ENCODE peak calls at places on chromosomes 13 and 19, in five cellular contexts. M, C, P, N and G are unnamed samples. For H3K4me1, the result is how much of the 10 kb centered on the place peaks cover.

GRCh38 chr19:18496167-18496979 is 25.5 kb downstream of the ELL start:
- DNase-seq in M (no peak), C (no peak), P (no peak), N (no peak), G (peak)

GRCh38 chr13:110245421-110245899 is 61.5 kb downstream of the COL4A1 start:
- DNase-seq in M (no peak), C (no peak), P (no peak), N (no peak), G (no peak)

GRCh38 chr13:41231786-41232185 is 31.6 kb downstream of the MTRF1 start:
- DNase-seq in M (no peak), C (no peak), P (no peak), N (no peak), G (no peak)

GRCh38 chr13:21898990-21899389 is 228.1 kb downstream of the FGF9 start:
- DNase-seq in M (peak), C (no peak), P (no peak), N (no peak), G (no peak)

GRCh38 chr13:112133489-112134149 is 66.7 kb downstream of the SOX1 start:
- DNase-seq in M (no peak), C (no peak), P (no peak), N (no peak), G (no peak)

GRCh38 chr13:67075239-67075638 is 154.9 kb downstream of the PCDH9 start:
- DNase-seq in M (no peak), C (no peak), P (no peak), N (no peak), G (no peak)

GRCh38 chr19:22446605-22447004 is 24.5 kb upstream of the ZNF98 start:
- DNase-seq in M (no peak), C (no peak), P (no peak), N (no peak), G (no peak)

GRCh38 chr19:18253716-18254115 is 20.5 kb downstream of the IQCN start:
- DNase-seq in M (no peak), C (no peak), P (no peak), N (no peak), G (peak)

GRCh38 chr19:6350688-6351087 is 10.6 kb upstream of the CLPP start:
- DNase-seq in M (no peak), C (no peak), P (no peak), N (no peak), G (no peak)

GRCh38 chr19:13576726-13577125 is 70.4 kb upstream of the CACNA1A start:
- DNase-seq in M (no peak), C (no peak), P (no peak), N (no peak), G (no peak)

GRCh38 chr19:38739440-38740251 is 4.6 kb downstream of the CAPN12 start:
- DNase-seq in M (no peak), C (no peak), P (no peak), N (no peak), G (no peak)

GRCh38 chr19:28400953-28401671 is 811.8 kb downstream of the UQCRFS1 start:
- DNase-seq in M (no peak), C (no peak), P (no peak), N (no peak), G (no peak)

GRCh38 chr19:39132344-39132969 is 6.9 kb downstream of the PAK4 start:
- DNase-seq in M (no peak), C (no peak), P (no peak), N (no peak), G (no peak)

GRCh38 chr19:47075179-47075811 is 26.9 kb upstream of the TMEM160 start:
- DNase-seq in M (no peak), C (no peak), P (no peak), N (no peak), G (no peak)

GRCh38 chr19:53537523-53538377 is at the start of gene ZNF331:
- DNase-seq in M (peak), C (peak), P (peak), N (peak), G (peak)

GRCh38 chr19:45439569-45440258 is 16.0 kb upstream of the ERCC1 start:
- DNase-seq in M (peak), C (peak), P (peak), N (peak), G (no peak)

GRCh38 chr19:5054551-5055456 is 85.9 kb downstream of the KDM4B start:
- DNase-seq in M (no peak), C (no peak), P (no peak), N (no peak), G (no peak)

GRCh38 chr13:44786724-44787123 is 202.5 kb downstream of the NUFIP1 start:
- DNase-seq in M (no peak), C (no peak), P (no peak), N (no peak), G (peak)

GRCh38 chr13:40793339-40793738 is 3.9 kb downstream of the SLC25A15 start:
- DNase-seq in M (no peak), C (no peak), P (no peak), N (no peak), G (no peak)

GRCh38 chr19:46732966-46733692 is 12.7 kb upstream of the FKRP start:
- DNase-seq in M (no peak), C (no peak), P (no peak), N (peak), G (no peak)

GRCh38 chr13:105643966-105644365 is 891.5 kb downstream of the EFNB2 start:
- DNase-seq in M (no peak), C (no peak), P (no peak), N (no peak), G (no peak)

GRCh38 chr13:39496487-39496998 is 106.5 kb downstream of the LHFPL6 start:
- DNase-seq in M (no peak), C (no peak), P (no peak), N (no peak), G (no peak)

GRCh38 chr13:111429064-111429558 is 108.7 kb downstream of the TEX29 start:
- DNase-seq in M (peak), C (no peak), P (no peak), N (peak), G (no peak)

GRCh38 chr19:15871570-15871969 is 26.3 kb downstream of the CYP4F2 start:
- DNase-seq in M (no peak), C (no peak), P (no peak), N (no peak), G (no peak)

GRCh38 chr19:32252333-32252669 is 93.1 kb upstream of the ZNF507 start:
- DNase-seq in M (no peak), C (no peak), P (no peak), N (no peak), G (no peak)

GRCh38 chr19:18262917-18263316 is 11.3 kb downstream of the IQCN start:
- DNase-seq in M (no peak), C (no peak), P (no peak), N (no peak), G (no peak)

GRCh38 chr13:107680115-107680514 is 535.2 kb downstream of the LIG4 start:
- DNase-seq in M (no peak), C (no peak), P (no peak), N (no peak), G (no peak)

GRCh38 chr19:16655727-16656126 is 4.2 kb downstream of the SMIM7 start:
- DNase-seq in M (no peak), C (no peak), P (no peak), N (no peak), G (no peak)

GRCh38 chr13:114148521-114148855 is 16.1 kb upstream of the RASA3 start:
- DNase-seq in M (no peak), C (no peak), P (no peak), N (no peak), G (no peak)

GRCh38 chr13:111658150-111659100 is 338.0 kb downstream of the TEX29 start:
- DNase-seq in M (peak), C (no peak), P (no peak), N (no peak), G (no peak)

GRCh38 chr13:22403144-22403543 is 732.3 kb downstream of the FGF9 start:
- DNase-seq in M (no peak), C (no peak), P (no peak), N (no peak), G (no peak)

GRCh38 chr13:112144616-112145220 is 77.8 kb downstream of the SOX1 start:
- DNase-seq in M (no peak), C (no peak), P (no peak), N (no peak), G (no peak)

GRCh38 chr13:39688699-39689405 is 33.4 kb downstream of the COG6 start:
- DNase-seq in M (no peak), C (no peak), P (no peak), N (no peak), G (no peak)

GRCh38 chr19:17052439-17052838 is 22.8 kb downstream of the HAUS8 start:
- DNase-seq in M (peak), C (no peak), P (no peak), N (no peak), G (no peak)

GRCh38 chr19:29665826-29666633 is 769 bp downstream of the PLEKHF1 start:
- DNase-seq in M (peak), C (peak), P (peak), N (no peak), G (no peak)
- H3K4me1 ChIP-seq in M (under half), C (half or more), P (half or more), N (under half), G (under half)

DNA sequence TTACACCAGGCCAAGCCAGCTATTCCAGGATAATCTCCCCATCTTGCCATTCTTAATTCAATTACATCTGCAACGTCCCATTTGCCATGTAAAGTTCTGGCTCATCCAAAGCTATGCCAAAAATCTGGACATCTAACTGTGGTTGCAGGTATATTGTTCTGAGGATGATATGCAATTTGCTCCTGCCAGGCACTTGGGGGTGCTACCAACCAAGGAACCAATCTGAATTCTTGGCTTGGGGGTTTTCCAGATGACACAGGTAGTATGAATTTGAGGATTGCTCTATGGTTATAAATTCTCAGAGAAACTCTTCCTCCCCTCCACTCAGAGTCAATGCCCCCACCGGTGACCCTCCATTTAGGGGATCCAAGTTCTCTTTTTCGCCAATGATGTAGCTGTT is 33.0 kb downstream of the CRYL1 start:
- DNase-seq in M (peak), C (no peak), P (no peak), N (peak), G (peak)
- H3K27ac ChIP-seq in M (no peak), C (no peak), P (no peak), N (peak), G (no peak)

DNA sequence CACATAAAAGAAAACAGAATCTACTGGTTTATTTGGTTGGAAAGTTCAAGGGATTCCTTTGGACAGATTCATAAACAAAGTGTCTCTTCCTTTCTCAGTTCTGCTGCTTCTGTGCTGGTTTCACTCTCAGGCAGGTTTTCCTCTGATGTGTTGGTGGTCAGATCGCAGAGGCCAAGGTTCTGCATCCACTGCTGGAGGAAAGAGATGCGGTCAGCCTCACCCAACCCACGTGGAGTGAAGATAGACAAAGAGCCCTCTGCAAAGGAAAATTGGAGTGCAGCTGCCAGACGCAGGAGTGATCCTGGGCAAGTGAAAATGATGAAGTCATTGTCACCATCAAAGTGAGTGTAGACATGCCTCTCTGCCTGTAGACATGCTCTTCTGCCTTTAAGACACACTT is 352.0 kb downstream of the TSHZ3 start:
- DNase-seq in M (no peak), C (no peak), P (no peak), N (no peak), G (no peak)
- TF ChIP-seq CTCF in M (no peak), C (no peak), P (no peak), N (no peak), G (no peak)

DNA sequence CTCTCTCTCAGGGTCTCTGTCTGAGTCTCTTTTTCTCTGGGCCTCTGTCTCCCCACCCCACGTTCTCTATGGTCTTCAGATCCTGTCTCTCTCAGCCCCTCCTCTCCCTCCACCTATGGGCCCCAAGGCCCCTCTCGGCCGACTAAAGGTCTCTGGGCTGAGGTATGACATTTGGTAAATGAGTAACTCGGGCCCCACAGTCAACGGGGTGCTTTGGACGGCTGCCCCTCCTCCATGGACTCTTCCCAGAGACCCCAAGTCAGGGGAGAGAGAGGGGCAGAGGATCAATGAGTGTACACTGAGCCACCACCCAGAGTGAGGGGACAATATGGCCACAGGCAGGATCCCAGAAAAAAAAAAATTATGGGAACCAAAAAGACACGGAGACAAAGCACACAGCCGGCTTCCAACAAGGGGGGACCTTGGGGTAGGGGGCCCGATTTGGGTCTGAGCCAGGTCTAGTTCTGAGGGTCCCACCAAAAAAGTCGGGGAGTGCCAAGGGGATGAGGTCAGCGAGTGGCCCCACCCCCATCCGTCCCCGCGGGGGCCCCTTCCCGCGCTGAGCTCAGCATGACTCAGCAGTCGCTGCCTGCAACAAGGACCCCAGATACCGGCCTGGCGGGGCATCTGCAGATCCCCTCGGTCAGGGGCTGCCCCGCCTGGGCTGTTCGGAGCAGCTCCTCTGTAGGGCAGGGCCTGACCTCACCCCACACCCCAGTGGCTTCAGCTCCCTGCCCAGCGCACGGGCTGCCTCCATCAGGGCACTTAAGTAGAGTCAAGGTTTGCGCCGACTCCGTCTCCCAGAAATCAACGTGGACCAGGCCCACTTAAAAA is 1.5 kb upstream of the FTL start:
- DNase-seq in M (peak), C (peak), P (peak), N (peak), G (peak)
- H3K4me1 ChIP-seq in M (under half), C (under half), P (under half), N (half or more), G (under half)

DNA sequence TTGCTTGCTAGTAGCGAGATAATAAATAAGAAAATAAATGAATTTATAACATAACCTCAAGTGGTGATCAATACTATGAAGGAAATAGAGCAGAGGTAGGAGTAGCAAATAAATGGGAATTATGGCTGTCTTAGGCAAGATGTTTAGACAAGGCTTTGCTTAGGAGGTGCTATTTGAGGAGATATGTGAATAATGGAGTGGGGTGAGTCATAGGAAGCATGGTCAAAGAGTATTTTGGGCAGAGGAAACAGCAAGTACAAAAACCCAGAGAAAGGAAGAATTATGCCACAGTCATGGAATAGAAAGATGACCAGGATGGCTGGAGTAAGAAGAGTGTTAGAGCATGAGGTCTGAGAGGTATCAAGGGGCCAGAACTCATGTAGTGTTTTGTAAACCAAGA is 33.5 kb upstream of the LPAR6 start:
- DNase-seq in M (no peak), C (no peak), P (no peak), N (no peak), G (no peak)
- H3K27ac ChIP-seq in M (no peak), C (peak), P (no peak), N (no peak), G (no peak)

GRCh38 chr13:60655268-60655667 is 258.2 kb downstream of the TDRD3 start:
- DNase-seq in M (no peak), C (no peak), P (no peak), N (no peak), G (peak)

DNA sequence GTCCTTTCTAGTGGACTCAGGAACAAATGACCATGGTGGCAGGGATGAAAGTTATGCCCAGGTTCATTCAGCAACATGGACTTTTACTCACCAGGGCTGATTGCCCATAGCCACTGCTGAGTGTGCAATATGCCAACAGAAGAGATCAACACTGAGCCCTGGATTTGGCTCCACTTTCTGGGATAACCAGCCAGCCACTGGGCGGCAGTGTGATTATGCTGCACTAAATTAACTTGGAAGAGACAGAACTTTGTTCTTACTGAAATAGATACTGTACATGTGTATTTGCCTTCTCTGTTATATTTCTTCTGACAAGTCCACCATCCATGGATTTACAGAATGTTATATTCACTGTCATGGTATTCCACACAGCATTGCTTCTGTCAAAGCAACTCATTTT is 257.4 kb downstream of the TDRD3 start:
- DNase-seq in M (no peak), C (no peak), P (no peak), N (no peak), G (no peak)
- TF ChIP-seq CTCF in M (peak), C (no peak), P (no peak), N (peak), G (peak)

GRCh38 chr13:27954406-27954851 is 14.7 kb downstream of the CDX2 start:
- DNase-seq in M (peak), C (no peak), P (no peak), N (peak), G (no peak)

GRCh38 chr13:27955192-27955591 is 13.9 kb downstream of the CDX2 start:
- DNase-seq in M (no peak), C (no peak), P (no peak), N (no peak), G (no peak)

GRCh38 chr13:27956576-27957300 is 12.4 kb downstream of the CDX2 start:
- DNase-seq in M (no peak), C (no peak), P (no peak), N (no peak), G (no peak)

GRCh38 chr13:27952931-27953670 is 16.0 kb downstream of the CDX2 start:
- DNase-seq in M (no peak), C (no peak), P (no peak), N (no peak), G (no peak)

GRCh38 chr13:27953671-27954405 is 15.3 kb downstream of the CDX2 start:
- DNase-seq in M (peak), C (peak), P (peak), N (peak), G (peak)
- H3K4me1 ChIP-seq in M (under half), C (under half), P (under half), N (under half), G (under half)